ENCODE peak calls at places on chromosomes 16 and 17, in ten cellular contexts. One of them, this sample, is unnamed.
A peak's percentile ranks its signal among the peaks of the same experiment; 100 is the strongest.

GRCh38 chr16:80466024-80466986 is 74.5 kb upstream of the DYNLRB2 start:
- DNase-seq in foreskin keratinocyte: peak; percentile 24
- DNase-seq in K562: peak; percentile 80
- DNase-seq in PC-9: peak; percentile 25
- DNase-seq in HCT116: peak; percentile 6
- DNase-seq in bronchial epithelial cell: peak; percentile 39
- DNase-seq in lung: peak; percentile 41
- DNase-seq in fibroblast of lung: peak; percentile 47
- DNase-seq in MM.1S: peak; percentile 56
- DNase-seq in CD4-positive, alpha-beta T cell: peak; percentile 43
- DNase-seq in this sample: no peak

GRCh38 chr16:4115209-4115940 is 867 bp downstream of the ADCY9 start:
- DNase-seq in foreskin keratinocyte: peak; percentile 25
- DNase-seq in K562: peak; percentile 38
- DNase-seq in PC-9: peak; percentile 36
- DNase-seq in HCT116: no peak
- DNase-seq in bronchial epithelial cell: no peak
- DNase-seq in lung: no peak
- DNase-seq in fibroblast of lung: peak; percentile 78
- DNase-seq in MM.1S: no peak
- DNase-seq in CD4-positive, alpha-beta T cell: peak; percentile 19
- DNase-seq in this sample: no peak

GRCh38 chr16:27241658-27242057 is 26.9 kb downstream of the NSMCE1 start:
- DNase-seq in foreskin keratinocyte: no peak
- DNase-seq in K562: no peak
- DNase-seq in PC-9: no peak
- DNase-seq in HCT116: no peak
- DNase-seq in bronchial epithelial cell: no peak
- DNase-seq in lung: no peak
- DNase-seq in fibroblast of lung: peak; percentile 53
- DNase-seq in MM.1S: no peak
- DNase-seq in CD4-positive, alpha-beta T cell: no peak
- DNase-seq in this sample: no peak

GRCh38 chr17:71085238-71086033 is 916.1 kb downstream of the KCNJ2 start:
- DNase-seq in foreskin keratinocyte: peak; percentile 34
- DNase-seq in K562: peak; percentile 14
- DNase-seq in PC-9: peak; percentile 26
- DNase-seq in HCT116: peak; percentile 35
- DNase-seq in bronchial epithelial cell: peak; percentile 29
- DNase-seq in lung: peak; percentile 30
- DNase-seq in fibroblast of lung: no peak
- DNase-seq in MM.1S: peak; percentile 66
- DNase-seq in CD4-positive, alpha-beta T cell: no peak
- DNase-seq in this sample: no peak

GRCh38 chr16:77890075-77890474 is 101.7 kb downstream of the VAT1L start:
- DNase-seq in foreskin keratinocyte: no peak
- DNase-seq in K562: no peak
- DNase-seq in PC-9: no peak
- DNase-seq in HCT116: no peak
- DNase-seq in bronchial epithelial cell: no peak
- DNase-seq in lung: no peak
- DNase-seq in fibroblast of lung: no peak
- DNase-seq in MM.1S: no peak
- DNase-seq in CD4-positive, alpha-beta T cell: no peak
- DNase-seq in this sample: no peak

GRCh38 chr17:18026408-18026776 is 12.6 kb downstream of the ATPAF2 start:
- DNase-seq in foreskin keratinocyte: no peak
- DNase-seq in K562: no peak
- DNase-seq in PC-9: no peak
- DNase-seq in HCT116: no peak
- DNase-seq in bronchial epithelial cell: peak; percentile 30
- DNase-seq in lung: no peak
- DNase-seq in fibroblast of lung: peak; percentile 79
- DNase-seq in MM.1S: no peak
- DNase-seq in CD4-positive, alpha-beta T cell: no peak
- DNase-seq in this sample: no peak

GRCh38 chr17:74427048-74427762 is 4.7 kb upstream of the GPRC5C start:
- DNase-seq in foreskin keratinocyte: peak; percentile 28
- DNase-seq in K562: no peak
- DNase-seq in PC-9: peak; percentile 49
- DNase-seq in HCT116: no peak
- DNase-seq in bronchial epithelial cell: peak; percentile 64
- DNase-seq in lung: peak; percentile 59
- DNase-seq in fibroblast of lung: no peak
- DNase-seq in MM.1S: no peak
- DNase-seq in CD4-positive, alpha-beta T cell: no peak
- DNase-seq in this sample: no peak

GRCh38 chr17:13584701-13585080 is 17.0 kb downstream of the HS3ST3A1 start:
- DNase-seq in foreskin keratinocyte: no peak
- DNase-seq in K562: no peak
- DNase-seq in PC-9: no peak
- DNase-seq in HCT116: no peak
- DNase-seq in bronchial epithelial cell: peak; percentile 42
- DNase-seq in lung: no peak
- DNase-seq in fibroblast of lung: peak; percentile 86
- DNase-seq in MM.1S: no peak
- DNase-seq in CD4-positive, alpha-beta T cell: no peak
- DNase-seq in this sample: no peak

GRCh38 chr16:1564325-1564724 is 30.9 kb downstream of the TMEM204 start:
- DNase-seq in foreskin keratinocyte: no peak
- DNase-seq in K562: peak; percentile 37
- DNase-seq in PC-9: no peak
- DNase-seq in HCT116: no peak
- DNase-seq in bronchial epithelial cell: no peak
- DNase-seq in lung: no peak
- DNase-seq in fibroblast of lung: no peak
- DNase-seq in MM.1S: no peak
- DNase-seq in CD4-positive, alpha-beta T cell: no peak
- DNase-seq in this sample: no peak

GRCh38 chr16:50774405-50774804 is 32.5 kb downstream of the CYLD start:
- DNase-seq in foreskin keratinocyte: no peak
- DNase-seq in K562: no peak
- DNase-seq in PC-9: no peak
- DNase-seq in HCT116: no peak
- DNase-seq in bronchial epithelial cell: no peak
- DNase-seq in lung: no peak
- DNase-seq in fibroblast of lung: no peak
- DNase-seq in MM.1S: no peak
- DNase-seq in CD4-positive, alpha-beta T cell: no peak
- DNase-seq in this sample: no peak

GRCh38 chr17:78272181-78272913 is 40.9 kb downstream of the TMEM235 start:
- DNase-seq in foreskin keratinocyte: peak; percentile 99
- DNase-seq in K562: peak; percentile 94
- DNase-seq in PC-9: peak; percentile 58
- DNase-seq in HCT116: no peak
- DNase-seq in bronchial epithelial cell: peak; percentile 96
- DNase-seq in lung: peak; percentile 80
- DNase-seq in fibroblast of lung: peak; percentile 46
- DNase-seq in MM.1S: peak; percentile 29
- DNase-seq in CD4-positive, alpha-beta T cell: peak; percentile 59
- DNase-seq in this sample: no peak

GRCh38 chr16:89550421-89550988 is 10.0 kb upstream of the RPL13 start:
- DNase-seq in foreskin keratinocyte: no peak
- DNase-seq in K562: no peak
- DNase-seq in PC-9: no peak
- DNase-seq in HCT116: no peak
- DNase-seq in bronchial epithelial cell: no peak
- DNase-seq in lung: no peak
- DNase-seq in fibroblast of lung: no peak
- DNase-seq in MM.1S: no peak
- DNase-seq in CD4-positive, alpha-beta T cell: no peak
- DNase-seq in this sample: no peak

GRCh38 chr16:56226187-56226586 is 34.9 kb downstream of the GNAO1 start:
- DNase-seq in foreskin keratinocyte: no peak
- DNase-seq in K562: no peak
- DNase-seq in PC-9: no peak
- DNase-seq in HCT116: no peak
- DNase-seq in bronchial epithelial cell: no peak
- DNase-seq in lung: no peak
- DNase-seq in fibroblast of lung: no peak
- DNase-seq in MM.1S: no peak
- DNase-seq in CD4-positive, alpha-beta T cell: no peak
- DNase-seq in this sample: no peak

GRCh38 chr16:87662254-87663204 is 60.2 kb downstream of the JPH3 start:
- DNase-seq in foreskin keratinocyte: no peak
- DNase-seq in K562: no peak
- DNase-seq in PC-9: no peak
- DNase-seq in HCT116: no peak
- DNase-seq in bronchial epithelial cell: no peak
- DNase-seq in lung: no peak
- DNase-seq in fibroblast of lung: no peak
- DNase-seq in MM.1S: no peak
- DNase-seq in CD4-positive, alpha-beta T cell: no peak
- DNase-seq in this sample: no peak
- TF ChIP-seq CTCF in foreskin keratinocyte: no peak
- TF ChIP-seq CTCF in K562: no peak
- TF ChIP-seq CTCF in PC-9: no peak
- TF ChIP-seq CTCF in HCT116: peak; percentile 21
- TF ChIP-seq CTCF in bronchial epithelial cell: no peak
- TF ChIP-seq CTCF in lung: no peak
- TF ChIP-seq CTCF in fibroblast of lung: no peak
- TF ChIP-seq CTCF in MM.1S: no peak
- TF ChIP-seq CTCF in CD4-positive, alpha-beta T cell: no peak
- TF ChIP-seq CTCF in this sample: no peak

GRCh38 chr17:44005865-44006580 is 1.6 kb downstream of the NAGS start:
- DNase-seq in foreskin keratinocyte: peak; percentile 58
- DNase-seq in K562: no peak
- DNase-seq in PC-9: peak; percentile 53
- DNase-seq in HCT116: no peak
- DNase-seq in bronchial epithelial cell: peak; percentile 54
- DNase-seq in lung: no peak
- DNase-seq in fibroblast of lung: no peak
- DNase-seq in MM.1S: peak; percentile 25
- DNase-seq in CD4-positive, alpha-beta T cell: peak; percentile 10
- DNase-seq in this sample: no peak

GRCh38 chr17:44004077-44004760 is at the start of gene NAGS:
- DNase-seq in foreskin keratinocyte: peak; percentile 29
- DNase-seq in K562: peak; percentile 58
- DNase-seq in PC-9: peak; percentile 22
- DNase-seq in HCT116: no peak
- DNase-seq in bronchial epithelial cell: peak; percentile 39
- DNase-seq in lung: peak; percentile 65
- DNase-seq in fibroblast of lung: no peak
- DNase-seq in MM.1S: no peak
- DNase-seq in CD4-positive, alpha-beta T cell: no peak
- DNase-seq in this sample: no peak

GRCh38 chr17:44006581-44007345 is 2.3 kb downstream of the NAGS start:
- DNase-seq in foreskin keratinocyte: peak; percentile 95
- DNase-seq in K562: peak; percentile 99
- DNase-seq in PC-9: peak; percentile 93
- DNase-seq in HCT116: peak; percentile 95
- DNase-seq in bronchial epithelial cell: peak; percentile 93
- DNase-seq in lung: peak; percentile 100
- DNase-seq in fibroblast of lung: peak; percentile 92
- DNase-seq in MM.1S: peak; percentile 93
- DNase-seq in CD4-positive, alpha-beta T cell: peak; percentile 98
- DNase-seq in this sample: peak; percentile 79

GRCh38 chr17:44005527-44005864 is 1.1 kb downstream of the NAGS start:
- DNase-seq in foreskin keratinocyte: no peak
- DNase-seq in K562: no peak
- DNase-seq in PC-9: no peak
- DNase-seq in HCT116: no peak
- DNase-seq in bronchial epithelial cell: no peak
- DNase-seq in lung: no peak
- DNase-seq in fibroblast of lung: no peak
- DNase-seq in MM.1S: no peak
- DNase-seq in CD4-positive, alpha-beta T cell: no peak
- DNase-seq in this sample: no peak

DNA sequence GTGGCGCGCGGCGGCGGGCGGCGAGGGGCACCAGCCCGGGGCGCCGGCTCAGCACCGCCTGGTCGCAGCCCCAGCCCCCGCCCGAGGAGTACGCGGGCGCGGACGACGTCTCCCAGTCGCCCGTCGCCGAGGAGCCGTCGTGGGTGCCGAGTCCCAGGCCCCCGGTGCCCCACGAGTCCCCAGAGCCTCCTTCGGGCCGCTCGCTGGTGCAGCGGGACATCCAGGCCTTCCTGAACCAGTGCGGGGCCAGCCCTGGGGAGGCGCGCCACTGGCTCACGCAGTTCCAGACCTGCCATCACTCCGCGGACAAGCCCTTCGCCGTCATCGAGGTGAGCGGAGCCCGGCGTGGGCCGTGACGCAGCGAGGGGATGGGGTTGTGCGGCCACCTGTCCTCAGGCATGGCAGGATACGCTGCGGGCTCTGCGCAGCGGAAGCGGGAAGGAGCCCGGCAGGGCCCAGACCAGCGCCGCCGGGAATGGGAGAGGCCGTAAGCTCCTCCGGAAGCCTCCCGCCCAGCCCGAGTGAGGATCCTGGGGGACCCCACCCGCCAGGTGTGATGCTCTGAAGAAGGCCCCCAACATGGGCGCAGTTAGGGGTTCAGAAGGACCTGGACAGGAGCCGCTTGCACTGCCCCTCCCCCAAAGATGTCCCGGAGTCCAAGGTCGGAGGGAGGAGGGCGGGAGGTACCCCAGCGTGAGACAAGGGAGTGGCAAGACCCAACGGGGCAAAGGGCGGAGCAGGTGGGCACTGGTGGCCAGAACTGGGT is 522 bp downstream of the NAGS start:
- DNase-seq in foreskin keratinocyte: peak; percentile 35
- DNase-seq in K562: no peak
- DNase-seq in PC-9: no peak
- DNase-seq in HCT116: no peak
- DNase-seq in bronchial epithelial cell: peak; percentile 50
- DNase-seq in lung: no peak
- DNase-seq in fibroblast of lung: no peak
- DNase-seq in MM.1S: no peak
- DNase-seq in CD4-positive, alpha-beta T cell: no peak
- DNase-seq in this sample: no peak
- H3K27me3 ChIP-seq in foreskin keratinocyte: no peaks in the 10 kb centered on the region
- H3K27me3 ChIP-seq in K562: no peaks in the 10 kb centered on the region
- H3K27me3 ChIP-seq in PC-9: no peaks in the 10 kb centered on the region
- H3K27me3 ChIP-seq in HCT116: no peaks in the 10 kb centered on the region
- H3K27me3 ChIP-seq in bronchial epithelial cell: no peaks in the 10 kb centered on the region
- H3K27me3 ChIP-seq in lung: no peaks in the 10 kb centered on the region
- H3K27me3 ChIP-seq in fibroblast of lung: no peaks in the 10 kb centered on the region
- H3K27me3 ChIP-seq in MM.1S: peaks cover 24% of the 10 kb centered on the region
- H3K27me3 ChIP-seq in CD4-positive, alpha-beta T cell: no peaks in the 10 kb centered on the region
- H3K27me3 ChIP-seq in this sample: peaks cover 1% of the 10 kb centered on the region

GRCh38 chr17:43976956-43977837 is 23.5 kb upstream of the PYY start:
- DNase-seq in foreskin keratinocyte: no peak
- DNase-seq in K562: no peak
- DNase-seq in PC-9: no peak
- DNase-seq in HCT116: no peak
- DNase-seq in bronchial epithelial cell: no peak
- DNase-seq in lung: no peak
- DNase-seq in fibroblast of lung: no peak
- DNase-seq in MM.1S: no peak
- DNase-seq in CD4-positive, alpha-beta T cell: no peak
- DNase-seq in this sample: no peak
- TF ChIP-seq CTCF in foreskin keratinocyte: no peak
- TF ChIP-seq CTCF in K562: no peak
- TF ChIP-seq CTCF in PC-9: no peak
- TF ChIP-seq CTCF in HCT116: no peak
- TF ChIP-seq CTCF in bronchial epithelial cell: no peak
- TF ChIP-seq CTCF in lung: no peak
- TF ChIP-seq CTCF in fibroblast of lung: no peak
- TF ChIP-seq CTCF in MM.1S: no peak
- TF ChIP-seq CTCF in CD4-positive, alpha-beta T cell: no peak
- TF ChIP-seq CTCF in this sample: no peak

GRCh38 chr17:48143629-48144028 is 36.1 kb downstream of the SNX11 start:
- DNase-seq in foreskin keratinocyte: no peak
- DNase-seq in K562: no peak
- DNase-seq in PC-9: no peak
- DNase-seq in HCT116: no peak
- DNase-seq in bronchial epithelial cell: no peak
- DNase-seq in lung: no peak
- DNase-seq in fibroblast of lung: no peak
- DNase-seq in MM.1S: no peak
- DNase-seq in CD4-positive, alpha-beta T cell: no peak
- DNase-seq in this sample: no peak
- H3K27me3 ChIP-seq in foreskin keratinocyte: peaks cover 83% of the 10 kb centered on the region
- H3K27me3 ChIP-seq in K562: peaks cover 36% of the 10 kb centered on the region
- H3K27me3 ChIP-seq in PC-9: peaks cover 33% of the 10 kb centered on the region
- H3K27me3 ChIP-seq in HCT116: no peaks in the 10 kb centered on the region
- H3K27me3 ChIP-seq in bronchial epithelial cell: peaks cover 11% of the 10 kb centered on the region
- H3K27me3 ChIP-seq in lung: no peaks in the 10 kb centered on the region
- H3K27me3 ChIP-seq in fibroblast of lung: peaks cover 48% of the 10 kb centered on the region
- H3K27me3 ChIP-seq in MM.1S: no peaks in the 10 kb centered on the region
- H3K27me3 ChIP-seq in CD4-positive, alpha-beta T cell: no peaks in the 10 kb centered on the region
- H3K27me3 ChIP-seq in this sample: peaks cover 36% of the 10 kb centered on the region